ENCODE peak calls at places on chromosomes 16 and 17, in five cellular contexts. E is lung, L is tibial artery, M is GM06990, J is breast epithelium. I is an unnamed sample.

GRCh38 chr17:64718058-64718457 is 56.0 kb upstream of the SMURF2 start:
- DNase-seq in E (no peak), M (no peak), J (no peak), L (no peak), I (no peak)

GRCh38 chr16:47817048-47817447 is 338.7 kb downstream of the ABCC12 start:
- DNase-seq in J (no peak), E (no peak), M (no peak), L (no peak), I (no peak)

GRCh38 chr16:85372627-85373372 is 240.3 kb upstream of the GSE1 start:
- DNase-seq in E (no peak), M (no peak), J (no peak), L (peak; percentile 90), I (no peak)

GRCh38 chr17:56913000-56913866 is 616 bp downstream of the TRIM25 start:
- DNase-seq in J (no peak), L (no peak), E (no peak), M (no peak), I (no peak)

GRCh38 chr17:79053251-79053925 is 21.2 kb upstream of the ENGASE start:
- DNase-seq in M (no peak), E (no peak), L (no peak), J (no peak), I (no peak)

GRCh38 chr17:35846055-35846809 is 22.5 kb downstream of the HEATR9 start:
- DNase-seq in E (no peak), J (no peak), M (no peak), L (no peak), I (no peak)

GRCh38 chr16:74726736-74727135 is 26.1 kb upstream of the MLKL start:
- DNase-seq in M (no peak), E (no peak), J (no peak), L (no peak), I (no peak)

GRCh38 chr16:77450790-77451487 is 16.1 kb upstream of the ADAMTS18 start:
- DNase-seq in M (no peak), L (no peak), J (peak; percentile 26), E (no peak), I (no peak)

GRCh38 chr16:73092236-73092781 is 44.4 kb upstream of the ZFHX3 start:
- DNase-seq in M (no peak), J (no peak), E (no peak), L (no peak), I (no peak)

GRCh38 chr17:63082273-63082861 is 116.3 kb downstream of the TANC2 start:
- DNase-seq in E (no peak), M (peak; percentile 2), J (no peak), L (no peak), I (peak; percentile 17)

GRCh38 chr17:35255316-35255715 is 12.4 kb downstream of the SLFN5 start:
- DNase-seq in M (no peak), J (no peak), L (no peak), E (no peak), I (no peak)

GRCh38 chr17:80861360-80861861 is 130.2 kb upstream of the CHMP6 start:
- DNase-seq in M (no peak), E (no peak), L (no peak), J (no peak), I (no peak)

GRCh38 chr17:5821813-5822212 is 237.5 kb upstream of the NLRP1 start:
- DNase-seq in J (no peak), L (peak; percentile 71), M (no peak), E (peak; percentile 7), I (no peak)

GRCh38 chr17:36920032-36921000 is 17.0 kb upstream of the LHX1 start:
- DNase-seq in E (no peak), M (no peak), J (no peak), L (no peak), I (no peak)

GRCh38 chr17:81831957-81832607 is 1.0 kb downstream of the MCRIP1 start:
- DNase-seq in M (peak; percentile 48), E (no peak), J (no peak), L (peak; percentile 85), I (no peak)

GRCh38 chr17:58052951-58053715 is 30.1 kb upstream of the DYNLL2 start:
- DNase-seq in J (no peak), M (no peak), L (no peak), E (no peak), I (no peak)

GRCh38 chr17:41705271-41705991 is 6.7 kb upstream of the GAST start:
- DNase-seq in L (no peak), E (no peak), J (no peak), M (no peak), I (no peak)

GRCh38 chr16:57778658-57779057 is 23.6 kb downstream of the KIFC3 start:
- DNase-seq in E (no peak), J (no peak), M (no peak), L (no peak), I (no peak)

GRCh38 chr16:70782237-70782636 is 18.7 kb downstream of the VAC14 start:
- DNase-seq in M (no peak), J (no peak), E (no peak), L (no peak), I (no peak)

GRCh38 chr17:10875411-10875810 is 37.5 kb upstream of the PIRT start:
- DNase-seq in L (no peak), E (no peak), J (no peak), M (no peak), I (peak; percentile 7)

GRCh38 chr16:31301708-31302400 is 42.1 kb downstream of the ITGAM start:
- DNase-seq in M (no peak), J (no peak), L (no peak), E (no peak), I (no peak)

GRCh38 chr17:13329421-13329820 is 272.3 kb downstream of the HS3ST3A1 start:
- DNase-seq in E (no peak), M (no peak), L (no peak), J (no peak), I (no peak)

GRCh38 chr16:88977028-88977844 is at the start of gene CBFA2T3:
- DNase-seq in L (peak; percentile 80), M (peak; percentile 78), E (peak; percentile 76), J (peak; percentile 30), I (no peak)

GRCh38 chr17:77475012-77475976 is 334.5 kb downstream of the SEC14L1 start:
- DNase-seq in E (no peak), M (no peak), L (no peak), J (no peak), I (no peak)

GRCh38 chr17:77474292-77474988 is 333.7 kb downstream of the SEC14L1 start:
- DNase-seq in J (no peak), L (no peak), M (no peak), E (no peak), I (no peak)

GRCh38 chr17:77471984-77472836 is 331.4 kb downstream of the SEC14L1 start:
- DNase-seq in M (no peak), L (no peak), E (peak; percentile 81), J (peak; percentile 72), I (no peak)

GRCh38 chr17:77472837-77473214 is 332.1 kb downstream of the SEC14L1 start:
- DNase-seq in M (no peak), E (no peak), J (no peak), L (no peak), I (no peak)

DNA sequence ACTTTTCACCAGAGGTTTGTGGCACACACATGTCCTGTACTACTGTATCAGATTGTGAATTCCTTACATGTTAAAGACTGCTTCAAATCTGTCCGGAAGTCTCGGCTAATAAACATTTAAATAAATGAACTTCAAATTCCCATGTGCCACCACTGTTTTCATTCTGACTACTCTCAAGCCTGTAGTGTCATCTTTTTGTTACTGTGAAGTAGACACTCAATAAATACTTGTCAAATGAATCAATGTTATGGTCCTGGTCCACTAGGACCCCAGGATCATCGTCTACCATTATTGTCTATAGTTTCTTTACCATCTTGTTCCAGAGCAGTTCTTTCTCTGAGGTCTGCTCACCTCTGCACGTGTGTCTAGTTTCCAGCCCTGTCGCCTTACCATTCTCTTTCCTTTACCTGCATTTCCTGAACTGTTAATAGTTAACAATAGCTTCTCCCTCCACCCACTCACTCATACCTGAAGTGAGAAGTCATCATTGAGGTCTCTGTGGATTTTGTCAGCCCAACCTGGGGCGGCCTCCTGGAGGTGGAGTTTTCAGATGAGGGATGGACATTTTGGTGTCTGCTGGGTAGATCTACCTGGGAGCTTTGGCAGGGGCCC is 333.0 kb downstream of the SEC14L1 start:
- DNase-seq in M (no peak), E (no peak), J (no peak), L (no peak), I (no peak)
- H3K4me3 ChIP-seq in M (no peak overlapping the region), E (no peak overlapping the region), J (no peak overlapping the region), L (no peak overlapping the region), I (no peak overlapping the region)

GRCh38 chr16:50381679-50382440 is 13.1 kb upstream of the BRD7 start:
- DNase-seq in J (no peak), M (no peak), L (no peak), E (no peak), I (no peak)
- TF ChIP-seq CTCF in J (no peak), M (peak; percentile 31), L (no peak), E (no peak), I (no peak)

GRCh38 chr17:38418069-38418692 is 10.1 kb upstream of the ARHGAP23 start:
- DNase-seq in E (no peak), L (no peak), J (no peak), M (no peak), I (no peak)
- H3K4me3 ChIP-seq in E (no peak overlapping the region), L (peak overlapping the region; percentile 61), J (no peak overlapping the region), M (no peak overlapping the region), I (no peak overlapping the region)

GRCh38 chr17:39666601-39667261 is 1.5 kb upstream of the PNMT start:
- DNase-seq in L (peak; percentile 93), M (no peak), J (no peak), E (no peak), I (no peak)

GRCh38 chr17:39666231-39666600 is 1.1 kb downstream of the TCAP start:
- DNase-seq in E (no peak), L (no peak), J (no peak), M (no peak), I (no peak)

GRCh38 chr17:39664581-39665561 is at the start of gene TCAP:
- DNase-seq in J (no peak), E (no peak), L (no peak), M (no peak), I (no peak)

GRCh38 chr17:39667262-39668140 is 752 bp upstream of the PNMT start:
- DNase-seq in E (no peak), L (peak; percentile 75), M (no peak), J (no peak), I (no peak)

GRCh38 chr17:39665642-39666221 is 583 bp downstream of the TCAP start:
- DNase-seq in E (no peak), L (peak; percentile 70), M (no peak), J (no peak), I (no peak)
- TF ChIP-seq CTCF in E (no peak), L (no peak), M (peak; percentile 26), J (peak; percentile 1), I (no peak)

I was measured in LNCaP clone FGC.